ENCODE peak calls at places on chromosome 7, in four cellular contexts. A is adrenal gland, O is endothelial cell of umbilical vein, K is ovary. Y is an unnamed sample.

GRCh38 chr7:137331378-137331777 is 12.2 kb downstream of the PTN start:
- DNase-seq in A (no peak), K (no peak), O (no peak), Y (no peak)

GRCh38 chr7:18572885-18573284 is 77.3 kb downstream of the HDAC9 start:
- DNase-seq in O (no peak), A (no peak), K (no peak), Y (no peak)

GRCh38 chr7:94130716-94131115 is 126.6 kb upstream of the BET1 start:
- DNase-seq in O (no peak), A (no peak), K (no peak), Y (no peak)

GRCh38 chr7:52995676-52996075 is 39.8 kb upstream of the POM121L12 start:
- DNase-seq in O (no peak), K (no peak), A (no peak), Y (no peak)

GRCh38 chr7:139887895-139888518 is 58.9 kb downstream of the TBXAS1 start:
- DNase-seq in K (no peak), A (no peak), O (no peak), Y (no peak)

GRCh38 chr7:103307487-103308231 is 10.4 kb downstream of the PMPCB start:
- DNase-seq in K (no peak), A (no peak), O (peak), Y (no peak)

GRCh38 chr7:94656658-94656924 is 658 bp upstream of the SGCE start:
- DNase-seq in O (no peak), A (no peak), K (no peak), Y (no peak)

GRCh38 chr7:40551685-40552576 is 417.1 kb downstream of the SUGCT start:
- DNase-seq in O (peak), K (no peak), A (peak), Y (no peak)

GRCh38 chr7:78359836-78360235 is 561.3 kb downstream of the PHTF2 start:
- DNase-seq in A (no peak), K (no peak), O (no peak), Y (no peak)

GRCh38 chr7:41921453-41921912 is 218.6 kb upstream of the INHBA start:
- DNase-seq in O (no peak), K (no peak), A (no peak), Y (no peak)
- H3K4me3 ChIP-seq in O (no peak), K (no peak), A (no peak), Y (no peak)

GRCh38 chr7:29987083-29987482 is 2.5 kb downstream of the SCRN1 start:
- DNase-seq in K (no peak), O (peak), A (no peak), Y (no peak)

GRCh38 chr7:29987821-29988317 is 1.7 kb downstream of the SCRN1 start:
- DNase-seq in O (peak), A (no peak), K (no peak), Y (no peak)

GRCh38 chr7:29988391-29989256 is 977 bp downstream of the SCRN1 start:
- DNase-seq in A (peak), K (peak), O (peak), Y (no peak)

GRCh38 chr7:29990931-29991330 is 1.3 kb upstream of the SCRN1 start:
- DNase-seq in O (no peak), K (no peak), A (no peak), Y (no peak)

DNA sequence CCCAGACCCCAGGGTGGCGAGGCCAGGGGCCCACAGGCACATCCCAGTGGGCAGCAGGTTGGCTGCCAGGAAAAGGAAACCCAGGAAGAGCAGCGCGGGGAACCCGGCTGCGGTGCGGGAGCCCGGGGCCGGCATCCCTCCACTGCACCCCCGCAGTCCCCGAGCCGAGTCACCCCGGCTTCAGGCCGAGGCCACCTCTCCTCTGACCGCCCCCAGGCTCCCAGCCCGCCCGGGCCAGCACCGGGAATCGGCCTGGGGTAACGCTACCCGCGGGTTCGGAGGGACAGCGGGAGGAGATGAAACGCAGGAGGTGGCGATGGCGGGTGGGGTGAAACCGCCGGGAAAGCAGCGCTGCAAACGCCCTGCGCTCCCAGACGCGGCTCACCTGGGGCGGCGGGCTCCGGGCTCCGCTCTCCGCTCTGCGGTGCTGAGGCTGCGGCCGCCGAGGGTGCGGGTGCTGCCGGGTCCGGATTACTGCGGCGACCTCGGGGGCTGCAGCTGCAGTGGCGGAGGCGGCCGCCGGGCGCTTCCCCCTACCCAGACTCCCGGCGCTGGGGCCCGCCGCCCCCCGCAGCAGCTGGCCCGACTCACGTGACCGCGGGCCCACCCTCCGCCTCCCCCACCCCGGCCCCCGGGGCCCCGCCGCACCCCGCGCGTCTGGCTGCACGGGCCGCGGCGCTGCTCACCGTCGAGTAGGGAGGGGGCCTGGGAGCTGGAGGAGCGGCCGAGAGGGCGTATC is at the start of gene SCRN1:
- DNase-seq in K (peak), O (peak), A (peak), Y (no peak)
- TF ChIP-seq POLR2A in K (no peak), O (peak), A (no peak), Y (no peak)

DNA sequence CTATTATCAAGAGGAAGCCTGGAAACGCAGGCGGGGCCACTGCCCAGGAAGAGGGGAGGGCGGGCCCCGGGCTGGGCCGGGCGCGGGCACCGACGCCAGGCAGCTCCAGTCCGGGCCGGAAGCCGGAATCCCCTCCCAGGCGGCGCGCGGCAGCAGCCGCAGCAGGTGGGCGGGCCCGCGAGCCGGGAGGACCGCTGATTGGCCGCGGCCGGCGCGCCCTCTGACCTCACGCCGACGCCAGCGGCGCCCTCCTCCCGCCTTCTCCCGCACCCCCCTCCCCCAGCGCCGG is 438 bp downstream of the BCL7B start:
- DNase-seq in K (peak), O (peak), A (peak), Y (peak)
- H3K4me3 ChIP-seq in K (peak), O (peak), A (peak), Y (peak)

GRCh38 chr7:99141334-99141733 is 2.6 kb downstream of the SMURF1 start:
- DNase-seq in K (no peak), O (no peak), A (no peak), Y (no peak)

GRCh38 chr7:99143522-99143852 is 421 bp downstream of the SMURF1 start:
- DNase-seq in K (no peak), O (no peak), A (no peak), Y (no peak)

GRCh38 chr7:99142727-99143521 is 984 bp downstream of the SMURF1 start:
- DNase-seq in K (peak), O (peak), A (peak), Y (peak)

GRCh38 chr7:99141756-99142726 is 1.9 kb downstream of the SMURF1 start:
- DNase-seq in A (peak), O (peak), K (peak), Y (peak)

GRCh38 chr7:99143853-99144672 is at the start of gene SMURF1:
- DNase-seq in O (peak), K (peak), A (peak), Y (peak)
- TF ChIP-seq POLR2A in O (peak), K (peak), A (peak), Y (no peak)

Y was measured in lower leg skin.